ENCODE peak calls at places on chromosomes 1 and 21, in six cellular contexts. D, Q, O, M, C and T are unnamed samples.
A peak's percentile ranks its signal among the peaks of the same experiment; 100 is the strongest.

GRCh38 chr1:11387829-11388228 is 91.1 kb upstream of the DISP3 start:
- DNase-seq in D (no peak), Q (no peak), O (no peak), M (no peak), C (no peak), T (no peak)

GRCh38 chr1:28756846-28757245 is 20.1 kb downstream of the YTHDF2 start:
- DNase-seq in D (no peak), Q (no peak), O (no peak), M (no peak), C (no peak), T (no peak)

GRCh38 chr1:35838693-35839245 is 31.0 kb downstream of the AGO4 start:
- DNase-seq in D (no peak), Q (no peak), O (no peak), M (no peak), C (no peak), T (no peak)

GRCh38 chr1:40986328-40986783 is 6.9 kb downstream of the CTPS1 start:
- DNase-seq in D (no peak), Q (no peak), O (no peak), M (no peak), C (no peak), T (no peak)

GRCh38 chr1:194295690-194296089 is 1109.3 kb upstream of the B3GALT2 start:
- DNase-seq in D (no peak), Q (no peak), O (no peak), M (peak; percentile 15), C (no peak), T (no peak)

GRCh38 chr1:21933397-21934248 is 3.5 kb downstream of the HSPG2 start:
- DNase-seq in D (no peak), Q (no peak), O (no peak), M (no peak), C (no peak), T (no peak)

GRCh38 chr21:45857761-45858160 is 123.8 kb upstream of the COL6A1 start:
- DNase-seq in D (no peak), Q (peak; percentile 28), O (no peak), M (no peak), C (no peak), T (no peak)

GRCh38 chr1:12439083-12439482 is 178.9 kb downstream of the DHRS3 start:
- DNase-seq in D (no peak), Q (no peak), O (no peak), M (no peak), C (no peak), T (no peak)

GRCh38 chr1:65965112-65965511 is 172.4 kb downstream of the PDE4B start:
- DNase-seq in D (no peak), Q (no peak), O (no peak), M (no peak), C (no peak), T (no peak)

GRCh38 chr1:83998205-83998598 is 730 bp downstream of the TTLL7 start:
- DNase-seq in D (no peak), Q (no peak), O (no peak), M (no peak), C (no peak), T (no peak)

GRCh38 chr1:182897696-182898095 is 55.3 kb downstream of the SHCBP1L start:
- DNase-seq in D (no peak), Q (no peak), O (no peak), M (no peak), C (no peak), T (no peak)

GRCh38 chr21:39712976-39713375 is 32.0 kb upstream of the IGSF5 start:
- DNase-seq in D (no peak), Q (no peak), O (no peak), M (peak; percentile 3), C (no peak), T (no peak)

GRCh38 chr1:173802961-173803360 is 21.5 kb upstream of the DARS2 start:
- DNase-seq in D (no peak), Q (no peak), O (no peak), M (peak; percentile 10), C (no peak), T (no peak)

GRCh38 chr1:170580636-170581035 is 48.7 kb downstream of the GORAB start:
- DNase-seq in D (no peak), Q (no peak), O (no peak), M (no peak), C (no peak), T (no peak)

GRCh38 chr1:156601892-156602291 is 613 bp upstream of the GPATCH4 start:
- DNase-seq in D (no peak), Q (no peak), O (no peak), M (no peak), C (no peak), T (no peak)

DNA sequence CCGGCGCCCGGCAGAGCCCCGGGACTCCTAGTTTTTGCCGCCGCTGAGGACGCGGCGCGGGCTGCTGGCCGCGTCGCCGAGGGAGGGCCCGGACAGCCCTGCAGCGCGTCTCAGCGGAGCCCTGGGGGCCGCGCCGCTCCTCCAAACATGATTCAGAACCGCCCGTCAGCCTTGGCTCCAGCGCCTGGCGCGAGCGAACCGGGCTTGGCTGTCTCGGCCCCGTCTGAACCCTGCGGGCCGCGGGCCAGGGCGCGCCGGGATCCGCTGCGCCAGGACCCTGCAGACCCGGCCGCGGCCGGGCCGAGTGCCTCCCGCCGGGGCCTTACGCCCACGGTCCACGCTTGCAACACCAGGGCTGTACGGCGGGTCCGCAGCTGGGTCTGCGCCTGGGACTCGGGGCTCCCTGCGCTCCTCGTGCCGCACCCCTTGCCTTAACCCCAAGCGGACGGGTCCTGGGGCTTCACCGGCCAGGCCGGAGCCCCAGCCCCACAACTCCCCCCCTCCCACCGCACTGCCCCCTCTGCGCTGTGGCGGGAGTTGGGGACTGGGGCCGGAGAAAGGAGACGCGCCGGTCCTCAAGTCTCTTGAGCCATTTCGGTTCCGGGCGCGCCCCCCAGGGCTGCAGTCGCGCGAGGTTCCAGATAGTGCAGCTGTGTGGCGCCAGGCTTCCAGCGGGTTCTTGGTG is 48.4 kb upstream of the CD34 start:
- DNase-seq in D (no peak), Q (peak; percentile 65), O (no peak), M (no peak), C (no peak), T (peak; percentile 24)
- TF ChIP-seq POLR2AphosphoS5 in D (no peak), Q (no peak), O (no peak), M (no peak), C (no peak), T (no peak)

DNA sequence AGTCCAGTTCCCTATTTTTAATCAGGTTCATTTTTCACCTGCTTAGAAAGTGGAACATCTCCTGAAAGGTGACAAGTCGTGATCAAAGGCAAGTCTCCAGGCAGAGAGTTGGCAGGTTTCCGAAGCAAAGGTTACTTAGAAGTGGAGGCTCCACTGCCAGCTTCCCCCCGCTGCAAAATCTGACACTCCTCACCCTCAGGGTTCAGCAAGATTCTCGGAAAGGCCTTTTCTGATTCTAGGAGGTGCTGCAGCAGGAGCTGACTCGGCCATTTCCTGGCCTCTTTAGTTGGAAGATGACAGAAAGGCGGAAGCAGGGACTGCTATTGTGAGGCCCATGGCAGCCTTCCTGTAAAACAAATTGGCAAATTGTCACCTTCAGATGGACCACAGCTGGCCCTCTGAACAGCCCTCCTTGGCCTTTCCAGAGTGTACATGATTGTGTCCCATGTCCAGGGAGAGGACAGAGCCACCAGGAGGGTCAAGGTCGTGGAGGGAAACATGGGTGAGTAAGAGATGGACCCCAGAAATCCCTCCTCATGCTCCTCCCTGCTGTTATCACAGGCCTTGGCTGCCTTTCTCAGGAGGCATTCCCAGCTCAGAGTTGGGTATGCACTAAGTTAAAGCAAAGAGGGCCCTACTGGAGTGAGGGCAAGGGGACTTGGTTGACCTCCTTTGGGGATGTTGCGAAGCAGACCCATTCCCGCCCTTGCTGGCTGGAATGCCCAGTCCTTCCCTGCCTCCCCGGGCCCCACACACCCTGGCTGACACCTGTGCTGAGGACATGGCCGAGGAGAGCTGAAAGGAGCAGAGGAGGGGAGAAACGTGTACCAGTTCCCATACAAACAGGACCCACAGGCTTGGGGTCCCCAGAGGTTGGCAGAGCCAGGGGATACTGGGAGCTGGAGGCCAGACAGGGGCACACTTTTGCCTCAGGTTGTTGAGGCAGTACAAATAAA is 115.5 kb upstream of the IRF2BP2 start:
- DNase-seq in D (peak; percentile 56), Q (no peak), O (no peak), M (no peak), C (no peak), T (no peak)
- TF ChIP-seq TAF1 in D (no peak), Q (no peak), O (no peak), M (no peak), C (no peak), T (no peak)

GRCh38 chr1:85464497-85465098 is 361 bp downstream of the DDAH1 start:
- DNase-seq in D (no peak), Q (peak; percentile 83), O (peak; percentile 39), M (peak; percentile 40), C (no peak), T (peak; percentile 36)

GRCh38 chr1:85465791-85466134 is 804 bp upstream of the DDAH1 start:
- DNase-seq in D (no peak), Q (no peak), O (no peak), M (no peak), C (no peak), T (no peak)

GRCh38 chr1:85463666-85464496 is 1.1 kb downstream of the DDAH1 start:
- DNase-seq in D (no peak), Q (no peak), O (no peak), M (peak; percentile 4), C (no peak), T (peak; percentile 12)

GRCh38 chr1:85467036-85467435 is 2.1 kb upstream of the DDAH1 start:
- DNase-seq in D (no peak), Q (no peak), O (no peak), M (no peak), C (no peak), T (no peak)

GRCh38 chr1:85465099-85465790 is at the start of gene DDAH1:
- DNase-seq in D (no peak), Q (peak; percentile 74), O (peak; percentile 37), M (peak; percentile 29), C (no peak), T (peak; percentile 34)
- TF ChIP-seq POLR2A in D (no peak), Q (no peak), O (no peak), M (peak; percentile 67), C (no peak), T (no peak)

GRCh38 chr1:19444399-19445021 is 40.8 kb downstream of the CAPZB start:
- DNase-seq in D (no peak), Q (no peak), O (no peak), M (no peak), C (no peak), T (no peak)
- TF ChIP-seq POLR2AphosphoS5 in D (no peak), Q (no peak), O (no peak), M (no peak), C (no peak), T (no peak)

GRCh38 chr1:205567716-205568115 is 63.2 kb downstream of the CDK18 start:
- DNase-seq in D (no peak), Q (peak; percentile 46), O (no peak), M (no peak), C (no peak), T (no peak)

GRCh38 chr1:205568135-205568468 is 63.6 kb downstream of the CDK18 start:
- DNase-seq in D (no peak), Q (no peak), O (no peak), M (no peak), C (no peak), T (no peak)

GRCh38 chr1:205569411-205570172 is 62.2 kb downstream of the ELK4 start:
- DNase-seq in D (no peak), Q (peak; percentile 53), O (no peak), M (no peak), C (no peak), T (no peak)

GRCh38 chr1:205570173-205570501 is 61.7 kb downstream of the ELK4 start:
- DNase-seq in D (no peak), Q (no peak), O (no peak), M (no peak), C (no peak), T (no peak)

GRCh38 chr1:205568469-205569361 is 63.1 kb downstream of the ELK4 start:
- DNase-seq in D (no peak), Q (peak; percentile 51), O (no peak), M (no peak), C (no peak), T (no peak)
- TF ChIP-seq TAF1 in D (no peak), Q (no peak), O (no peak), M (no peak), C (no peak), T (no peak)

GRCh38 chr1:6092211-6092610 is 46.5 kb downstream of the KCNAB2 start:
- DNase-seq in D (no peak), Q (no peak), O (no peak), M (no peak), C (no peak), T (no peak)
- TF ChIP-seq POLR2A in D (no peak), Q (no peak), O (no peak), M (no peak), C (no peak), T (no peak)